ENCODE peak calls at places on chromosomes 7 and 10, in seven cellular contexts. F is activated T-cell treated with anti-CD3 and anti-CD28 coated beads for 48 hours; T is stimulated activated CD8-positive, alpha-beta memory T cell treated with anti-CD3 and anti-CD28 coated beads, Interleukin-4, amount 100 ng/mL, for 1 hour; P is GM03348; M is AML-193; K is MV-4-11; D is Calu3. R is an unnamed sample.

GRCh38 chr10:3196971-3197353 is 24.4 kb upstream of the PITRM1 start:
- DNase-seq in P (peak), F (no peak), T (no peak), D (no peak), M (no peak), K (no peak), R (no peak)

GRCh38 chr7:12638851-12639467 is 48.5 kb upstream of the ARL4A start:
- DNase-seq in T (no peak), D (no peak), M (peak), F (no peak), P (peak), K (peak), R (peak)

GRCh38 chr10:71434760-71435394 is 38.2 kb downstream of the CDH23 start:
- DNase-seq in T (no peak), M (no peak), F (no peak), K (no peak), D (no peak), P (no peak), R (no peak)

GRCh38 chr7:6536899-6537298 is 14.4 kb downstream of the GRID2IP start:
- DNase-seq in P (no peak), F (no peak), M (no peak), K (no peak), D (no peak), T (no peak), R (peak)

GRCh38 chr7:89687266-89687665 is 467.0 kb upstream of the STEAP1 start:
- DNase-seq in F (no peak), K (no peak), T (no peak), D (no peak), M (no peak), P (no peak), R (no peak)

GRCh38 chr7:76149847-76150691 is 51.6 kb upstream of the SRRM3 start:
- DNase-seq in F (no peak), D (no peak), P (peak), K (no peak), M (no peak), T (no peak), R (no peak)

GRCh38 chr10:60964257-60965235 is 20.6 kb upstream of the RHOBTB1 start:
- DNase-seq in T (no peak), F (peak), K (peak), D (peak), P (peak), M (peak), R (peak)

GRCh38 chr10:131750973-131751826 is 149.6 kb upstream of the PPP2R2D start:
- DNase-seq in M (no peak), P (no peak), K (no peak), F (no peak), D (no peak), T (no peak), R (no peak)

GRCh38 chr7:12423355-12423994 is 19.8 kb upstream of the VWDE start:
- DNase-seq in F (no peak), T (no peak), K (no peak), M (no peak), P (peak), D (no peak), R (no peak)

GRCh38 chr10:775245-776075 is 86.0 kb upstream of the DIP2C start:
- DNase-seq in K (peak), D (peak), P (peak), M (no peak), T (no peak), F (no peak), R (no peak)

GRCh38 chr10:71269301-71270288 is 49.5 kb upstream of the SLC29A3 start:
- DNase-seq in P (no peak), D (no peak), M (no peak), F (no peak), T (no peak), K (no peak), R (no peak)

GRCh38 chr10:49616421-49617230 is 2.8 kb downstream of the CHAT start:
- DNase-seq in D (no peak), M (no peak), K (no peak), P (no peak), T (no peak), F (no peak), R (peak)

GRCh38 chr7:134892002-134892693 is 94.2 kb upstream of the AGBL3 start:
- DNase-seq in P (peak), K (no peak), M (no peak), D (no peak), T (no peak), F (no peak), R (peak)

GRCh38 chr7:833601-834258 is 1.5 kb downstream of the SUN1 start:
- DNase-seq in P (no peak), M (no peak), F (no peak), K (no peak), D (no peak), T (no peak), R (no peak)

GRCh38 chr10:102313221-102313896 is 68.0 kb downstream of the GBF1 start:
- DNase-seq in M (no peak), K (no peak), T (no peak), D (no peak), P (peak), F (no peak), R (peak)

GRCh38 chr7:141103847-141104429 is 30.1 kb downstream of the TMEM178B start:
- DNase-seq in F (no peak), D (no peak), T (no peak), M (no peak), K (no peak), P (no peak), R (peak)

GRCh38 chr7:108026116-108026515 is 23.2 kb upstream of the LAMB1 start:
- DNase-seq in D (no peak), F (no peak), M (no peak), T (no peak), P (no peak), K (peak), R (no peak)

R was measured in NCI-H82.